ENCODE peak calls at places on chromosomes 6 and 20, in nine cellular contexts. Q is fibroblast of lung, H is NT2/D1, X is ovary, N is Karpas-422, Z is PC-9, P is heart right ventricle, C is transverse colon, M is right cardiac atrium. G is an unnamed sample. For H3K27me3 and H3K4me1, the result is how much of the 10 kb centered on the place peaks cover.

GRCh38 chr6:1178590-1178989 is 133.3 kb upstream of the FOXQ1 start:
- DNase-seq in Q (no peak), H (no peak), X (no peak), N (no peak), Z (no peak), P (no peak), C (no peak), M (no peak), G (no peak)

GRCh38 chr6:4894049-4894448 is 109.8 kb downstream of the RPP40 start:
- DNase-seq in Q (no peak), H (no peak), X (no peak), N (no peak), Z (no peak), P (no peak), C (no peak), M (no peak), G (no peak)

GRCh38 chr20:42219005-42219404 is 600.8 kb upstream of the CHD6 start:
- DNase-seq in Q (no peak), H (no peak), X (no peak), N (no peak), Z (no peak), P (no peak), C (no peak), M (no peak), G (no peak)

GRCh38 chr20:44071526-44072111 is 115.4 kb downstream of the JPH2 start:
- DNase-seq in Q (no peak), H (no peak), X (peak), N (no peak), Z (no peak), P (no peak), C (no peak), M (no peak), G (no peak)

GRCh38 chr6:73451166-73452106 is 661 bp downstream of the CGAS start:
- DNase-seq in Q (peak), H (no peak), X (peak), N (peak), Z (peak), P (peak), C (peak), M (peak), G (peak)

GRCh38 chr6:82365011-82365751 is 1.6 kb downstream of the TPBG start:
- DNase-seq in Q (peak), H (no peak), X (peak), N (no peak), Z (peak), P (no peak), C (peak), M (peak), G (peak)

GRCh38 chr6:161417712-161418457 is 144.0 kb upstream of the AGPAT4 start:
- DNase-seq in Q (peak), H (no peak), X (peak), N (no peak), Z (no peak), P (peak), C (no peak), M (peak), G (no peak)

GRCh38 chr20:15708984-15709598 is 864.2 kb downstream of the KIF16B start:
- DNase-seq in Q (peak), H (peak), X (no peak), N (peak), Z (no peak), P (peak), C (peak), M (peak), G (no peak)

GRCh38 chr6:37054171-37054570 is 48.7 kb downstream of the FGD2 start:
- DNase-seq in Q (no peak), H (no peak), X (peak), N (no peak), Z (no peak), P (no peak), C (no peak), M (peak), G (no peak)

GRCh38 chr20:10551732-10552724 is 116.9 kb downstream of the SLX4IP start:
- DNase-seq in Q (no peak), H (peak), X (no peak), N (no peak), Z (no peak), P (no peak), C (no peak), M (no peak), G (no peak)

GRCh38 chr20:9028419-9028818 is 40.5 kb upstream of the PLCB4 start:
- DNase-seq in Q (peak), H (no peak), X (no peak), N (no peak), Z (no peak), P (no peak), C (no peak), M (no peak), G (no peak)
- H3K27me3 ChIP-seq in Q (under half), H (under half), X (under half), N (under half), Z (under half), P (under half), C (under half), M (under half), G (under half)

GRCh38 chr6:28737750-28738395 is 185.9 kb downstream of the TRIM27 start:
- DNase-seq in Q (no peak), H (no peak), X (no peak), N (no peak), Z (no peak), P (no peak), C (no peak), M (no peak), G (no peak)
- H3K4me3 ChIP-seq in Q (no peak), H (peak), X (no peak), N (no peak), Z (no peak), P (no peak), C (no peak), M (peak), G (no peak)

GRCh38 chr20:63773571-63774347 is 34.2 kb downstream of the SLC2A4RG start:
- DNase-seq in Q (no peak), H (no peak), X (no peak), N (no peak), Z (no peak), P (no peak), C (no peak), M (no peak), G (no peak)

GRCh38 chr20:63772781-63773520 is 33.4 kb downstream of the SLC2A4RG start:
- DNase-seq in Q (no peak), H (no peak), X (peak), N (no peak), Z (no peak), P (peak), C (no peak), M (no peak), G (no peak)

GRCh38 chr20:63771046-63771707 is 31.6 kb downstream of the SLC2A4RG start:
- DNase-seq in Q (no peak), H (no peak), X (no peak), N (no peak), Z (no peak), P (no peak), C (no peak), M (no peak), G (no peak)

GRCh38 chr20:63775096-63775978 is 35.8 kb downstream of the SLC2A4RG start:
- DNase-seq in Q (peak), H (peak), X (peak), N (peak), Z (no peak), P (no peak), C (no peak), M (peak), G (peak)

DNA sequence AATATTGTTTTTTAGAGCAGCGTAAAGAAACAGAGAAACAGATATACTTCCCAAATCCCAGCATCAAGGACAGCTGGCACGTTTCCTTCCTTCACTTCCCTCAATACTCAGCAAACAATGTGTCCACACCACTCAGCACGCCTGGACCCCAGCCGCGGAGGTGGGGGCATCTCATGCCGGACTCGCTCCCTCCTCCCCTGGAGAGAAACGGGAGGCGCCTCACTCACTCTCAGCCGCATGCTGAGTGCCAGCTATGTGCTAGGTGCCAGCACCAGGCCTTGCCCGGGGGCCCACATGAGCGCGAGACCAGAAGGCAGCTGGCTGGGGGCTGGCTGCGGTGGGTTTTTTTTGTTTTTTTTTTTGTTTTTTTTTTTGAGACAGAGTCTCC is 34.8 kb downstream of the SLC2A4RG start:
- DNase-seq in Q (peak), H (no peak), X (peak), N (no peak), Z (no peak), P (no peak), C (no peak), M (no peak), G (no peak)
- H3K4me1 ChIP-seq in Q (under half), H (under half), X (under half), N (under half), Z (under half), P (under half), C (under half), M (under half), G (under half)

GRCh38 chr6:144149558-144149893 is 791 bp upstream of the STX11 start:
- DNase-seq in Q (no peak), H (no peak), X (no peak), N (no peak), Z (no peak), P (no peak), C (no peak), M (no peak), G (no peak)

GRCh38 chr6:144151010-144151727 is 852 bp downstream of the STX11 start:
- DNase-seq in Q (peak), H (no peak), X (no peak), N (no peak), Z (peak), P (no peak), C (peak), M (no peak), G (peak)

GRCh38 chr6:144148891-144149290 is 1.4 kb upstream of the STX11 start:
- DNase-seq in Q (peak), H (no peak), X (no peak), N (no peak), Z (no peak), P (no peak), C (no peak), M (no peak), G (no peak)

GRCh38 chr6:144149894-144150672 is at the start of gene STX11:
- DNase-seq in Q (peak), H (no peak), X (peak), N (peak), Z (peak), P (peak), C (peak), M (peak), G (peak)

GRCh38 chr6:144150673-144151009 is 324 bp downstream of the STX11 start:
- DNase-seq in Q (peak), H (no peak), X (no peak), N (peak), Z (no peak), P (no peak), C (peak), M (no peak), G (no peak)
- H3K27me3 ChIP-seq in Q (under half), H (half or more), X (under half), N (under half), Z (under half), P (under half), C (under half), M (under half), G (under half)

GRCh38 chr6:149451361-149452061 is 33.3 kb downstream of the ZC3H12D start:
- DNase-seq in Q (no peak), H (no peak), X (peak), N (no peak), Z (no peak), P (no peak), C (peak), M (peak), G (no peak)
- H3K4me3 ChIP-seq in Q (no peak), H (peak), X (peak), N (no peak), Z (no peak), P (peak), C (peak), M (peak), G (peak)

GRCh38 chr20:38181207-38181693 is 16.2 kb upstream of the TGM2 start:
- DNase-seq in Q (no peak), H (no peak), X (no peak), N (no peak), Z (no peak), P (no peak), C (no peak), M (no peak), G (peak)
- H3K4me1 ChIP-seq in Q (under half), H (under half), X (under half), N (under half), Z (half or more), P (under half), C (under half), M (under half), G (under half)

GRCh38 chr6:98847767-98848538 is 13.6 kb downstream of the POU3F2 start:
- DNase-seq in Q (no peak), H (no peak), X (peak), N (no peak), Z (no peak), P (no peak), C (no peak), M (no peak), G (no peak)

GRCh38 chr6:98848539-98849210 is 14.3 kb downstream of the POU3F2 start:
- DNase-seq in Q (no peak), H (no peak), X (no peak), N (no peak), Z (no peak), P (no peak), C (no peak), M (no peak), G (no peak)

GRCh38 chr6:98846021-98846380 is 11.6 kb downstream of the POU3F2 start:
- DNase-seq in Q (no peak), H (no peak), X (no peak), N (no peak), Z (no peak), P (no peak), C (no peak), M (no peak), G (no peak)

GRCh38 chr6:98845201-98846020 is 11.0 kb downstream of the POU3F2 start:
- DNase-seq in Q (peak), H (peak), X (peak), N (peak), Z (peak), P (peak), C (peak), M (peak), G (peak)

DNA sequence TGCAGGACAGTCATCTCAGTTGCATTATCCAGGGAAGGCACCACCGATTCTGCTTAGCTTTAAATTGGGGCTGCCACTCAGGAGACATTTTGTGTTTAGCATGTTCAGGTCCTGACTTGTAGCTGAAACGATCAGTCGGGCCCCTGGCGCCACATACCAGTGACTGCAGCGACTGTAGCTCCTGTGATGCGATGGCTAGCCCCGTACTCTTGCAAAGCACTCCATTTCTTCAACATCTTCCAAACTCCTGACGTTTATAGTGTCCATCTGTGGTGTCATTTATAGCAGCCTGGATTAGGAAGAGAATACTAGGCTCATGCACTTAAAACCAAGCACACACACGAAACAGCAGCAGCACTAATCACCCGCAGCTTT is 13.0 kb downstream of the POU3F2 start:
- DNase-seq in Q (no peak), H (no peak), X (no peak), N (no peak), Z (no peak), P (no peak), C (no peak), M (no peak), G (no peak)
- H3K27me3 ChIP-seq in Q (half or more), H (under half), X (under half), N (under half), Z (under half), P (half or more), C (half or more), M (under half), G (under half)

DNA sequence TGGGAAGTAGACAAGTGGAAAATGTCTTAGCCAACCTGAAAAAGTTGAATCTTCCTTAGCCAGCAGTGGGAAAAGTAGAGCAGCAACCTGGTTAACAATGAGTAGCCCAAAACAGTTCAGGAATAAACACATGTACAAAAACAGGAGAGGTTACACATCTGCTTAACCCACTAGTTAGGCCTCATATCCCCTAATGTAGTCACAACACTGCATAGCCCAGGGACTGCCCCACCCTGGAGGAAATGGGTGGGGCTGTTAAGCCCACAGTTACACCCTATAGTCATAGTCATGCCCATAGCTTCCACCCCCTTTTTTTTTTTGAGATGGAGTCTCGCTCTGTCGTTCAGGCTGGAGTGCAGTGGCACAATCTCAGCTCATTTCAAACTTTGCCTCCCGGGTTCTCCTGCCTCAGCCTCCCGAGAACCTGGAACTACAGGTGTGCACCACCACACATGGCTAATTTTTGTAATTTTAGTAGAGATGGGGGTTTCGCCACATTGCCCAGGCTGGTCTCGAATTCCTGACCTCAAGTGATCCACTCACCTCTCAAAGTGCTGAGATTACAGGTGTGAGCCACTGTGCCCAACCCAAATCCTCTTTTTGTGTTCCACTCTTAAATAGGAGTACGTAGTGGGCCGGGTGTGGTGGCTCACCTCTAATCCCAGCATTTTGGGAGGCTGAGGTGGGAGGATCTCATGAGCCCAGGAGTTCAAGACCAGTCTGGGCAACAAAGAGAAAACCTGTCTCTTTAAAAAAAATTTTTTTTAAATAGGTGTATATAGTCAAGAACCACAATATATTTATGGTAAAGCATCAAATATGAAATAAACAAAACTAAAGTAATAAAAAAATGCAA is 24.5 kb downstream of the ILRUN start:
- DNase-seq in Q (peak), H (no peak), X (no peak), N (no peak), Z (peak), P (no peak), C (peak), M (peak), G (no peak)
- H3K4me3 ChIP-seq in Q (no peak), H (no peak), X (no peak), N (no peak), Z (no peak), P (peak), C (no peak), M (no peak), G (no peak)

GRCh38 chr6:28282923-28283322 is 1.6 kb downstream of the PGBD1 start:
- DNase-seq in Q (peak), H (no peak), X (no peak), N (peak), Z (no peak), P (no peak), C (no peak), M (no peak), G (no peak)

GRCh38 chr6:28281288-28282064 is at the start of gene PGBD1:
- DNase-seq in Q (peak), H (peak), X (peak), N (peak), Z (peak), P (peak), C (peak), M (peak), G (peak)

GRCh38 chr6:28280595-28281287 is 631 bp upstream of the PGBD1 start:
- DNase-seq in Q (no peak), H (no peak), X (no peak), N (no peak), Z (no peak), P (no peak), C (no peak), M (no peak), G (no peak)

GRCh38 chr6:28274888-28275287 is 6.5 kb upstream of the PGBD1 start:
- DNase-seq in Q (no peak), H (no peak), X (no peak), N (no peak), Z (no peak), P (no peak), C (no peak), M (no peak), G (no peak)

GRCh38 chr6:28277746-28278145 is 3.6 kb upstream of the PGBD1 start:
- DNase-seq in Q (peak), H (no peak), X (no peak), N (no peak), Z (no peak), P (no peak), C (no peak), M (no peak), G (no peak)
- H3K4me1 ChIP-seq in Q (under half), H (under half), X (under half), N (under half), Z (under half), P (under half), C (under half), M (under half), G (under half)